ENCODE peak calls at places on chromosomes 1 and 21, in nine cellular contexts. N, B, Q, P, V, E, C, H and I are unnamed samples.

GRCh38 chr1:9128520-9129371 is at the start of gene GPR157:
- DNase-seq in N (peak), B (peak), Q (peak), P (peak), V (peak), E (no peak), C (peak), H (peak), I (peak)

GRCh38 chr1:12001996-12002493 is 17.3 kb upstream of the MIIP start:
- DNase-seq in N (peak), B (no peak), Q (no peak), P (no peak), V (no peak), E (no peak), C (peak), H (no peak), I (no peak)

GRCh38 chr1:8091691-8092090 is 65.6 kb upstream of the ERRFI1 start:
- DNase-seq in N (no peak), B (no peak), Q (no peak), P (no peak), V (no peak), E (no peak), C (no peak), H (no peak), I (no peak)

GRCh38 chr1:116126281-116126680 is 15.1 kb downstream of the MAB21L3 start:
- DNase-seq in N (no peak), B (no peak), Q (no peak), P (no peak), V (no peak), E (no peak), C (no peak), H (no peak), I (no peak)

GRCh38 chr1:234997201-234998173 is 131.2 kb downstream of the TOMM20 start:
- DNase-seq in N (peak), B (no peak), Q (peak), P (peak), V (no peak), E (peak), C (peak), H (no peak), I (no peak)

GRCh38 chr1:54796902-54797301 is 4.2 kb downstream of the TTC22 start:
- DNase-seq in N (no peak), B (no peak), Q (no peak), P (no peak), V (no peak), E (no peak), C (no peak), H (no peak), I (no peak)

GRCh38 chr1:94942171-94943128 is 15.5 kb upstream of the CNN3 start:
- DNase-seq in N (no peak), B (no peak), Q (no peak), P (no peak), V (no peak), E (no peak), C (no peak), H (no peak), I (no peak)

GRCh38 chr1:205588691-205589445 is 42.9 kb downstream of the ELK4 start:
- DNase-seq in N (peak), B (peak), Q (no peak), P (no peak), V (no peak), E (no peak), C (no peak), H (no peak), I (no peak)

GRCh38 chr1:218401896-218402770 is 57.0 kb downstream of the TGFB2 start:
- DNase-seq in N (no peak), B (no peak), Q (no peak), P (no peak), V (no peak), E (no peak), C (no peak), H (no peak), I (no peak)

GRCh38 chr1:96313216-96313615 is 408.4 kb upstream of the PTBP2 start:
- DNase-seq in N (peak), B (no peak), Q (no peak), P (no peak), V (no peak), E (peak), C (no peak), H (no peak), I (no peak)

GRCh38 chr1:47533176-47534039 is 95.6 kb downstream of the FOXD2 start:
- DNase-seq in N (peak), B (no peak), Q (no peak), P (peak), V (no peak), E (peak), C (peak), H (no peak), I (no peak)

GRCh38 chr1:94707321-94708298 is 112.5 kb upstream of the SLC44A3 start:
- DNase-seq in N (peak), B (no peak), Q (peak), P (peak), V (no peak), E (no peak), C (peak), H (no peak), I (no peak)

GRCh38 chr1:112852276-112852675 is 103.7 kb downstream of the SLC16A1 start:
- DNase-seq in N (no peak), B (no peak), Q (no peak), P (no peak), V (no peak), E (no peak), C (no peak), H (no peak), I (no peak)

GRCh38 chr1:234676103-234676594 is 66.2 kb upstream of the IRF2BP2 start:
- DNase-seq in N (peak), B (peak), Q (no peak), P (peak), V (peak), E (no peak), C (peak), H (peak), I (peak)

GRCh38 chr1:149844096-149844495 is 55.3 kb upstream of the BOLA1 start:
- DNase-seq in N (peak), B (peak), Q (no peak), P (no peak), V (no peak), E (no peak), C (no peak), H (peak), I (no peak)

GRCh38 chr21:32256873-32257620 is 21.8 kb downstream of the MIS18A start:
- DNase-seq in N (peak), B (no peak), Q (no peak), P (peak), V (no peak), E (peak), C (peak), H (no peak), I (no peak)

GRCh38 chr1:31765041-31765467 is 914 bp upstream of the ADGRB2 start:
- DNase-seq in N (peak), B (peak), Q (no peak), P (no peak), V (no peak), E (no peak), C (no peak), H (no peak), I (no peak)

GRCh38 chr1:201185527-201186128 is 5.0 kb upstream of the IGFN1 start:
- DNase-seq in N (no peak), B (no peak), Q (no peak), P (no peak), V (no peak), E (no peak), C (no peak), H (no peak), I (no peak)

GRCh38 chr1:163381487-163382184 is 59.9 kb downstream of the NUF2 start:
- DNase-seq in N (no peak), B (no peak), Q (peak), P (no peak), V (no peak), E (no peak), C (no peak), H (no peak), I (no peak)

GRCh38 chr21:42640486-42640885 is 12.9 kb upstream of the PDE9A start:
- DNase-seq in N (no peak), B (peak), Q (no peak), P (peak), V (no peak), E (no peak), C (no peak), H (no peak), I (no peak)

GRCh38 chr1:77948841-77949424 is 29.9 kb downstream of the FUBP1 start:
- DNase-seq in N (peak), B (no peak), Q (no peak), P (no peak), V (no peak), E (peak), C (no peak), H (no peak), I (no peak)

GRCh38 chr1:174224641-174225040 is 65.3 kb downstream of the RABGAP1L start:
- DNase-seq in N (no peak), B (no peak), Q (no peak), P (no peak), V (no peak), E (no peak), C (no peak), H (no peak), I (no peak)

GRCh38 chr1:205455581-205456382 is at the start of gene BLACAT1:
- DNase-seq in N (no peak), B (no peak), Q (no peak), P (no peak), V (no peak), E (no peak), C (no peak), H (no peak), I (no peak)

GRCh38 chr1:7221823-7222462 is 436.7 kb downstream of the CAMTA1 start:
- DNase-seq in N (peak), B (no peak), Q (no peak), P (no peak), V (no peak), E (no peak), C (no peak), H (no peak), I (no peak)

GRCh38 chr1:232978091-232978634 is 27.8 kb downstream of the NTPCR start:
- DNase-seq in N (no peak), B (peak), Q (no peak), P (no peak), V (no peak), E (no peak), C (no peak), H (no peak), I (no peak)

GRCh38 chr1:214990619-214991018 is 91.9 kb upstream of the KCNK2 start:
- DNase-seq in N (peak), B (no peak), Q (no peak), P (no peak), V (no peak), E (peak), C (no peak), H (no peak), I (no peak)

GRCh38 chr1:61853545-61853944 is 111.3 kb downstream of the PATJ start:
- DNase-seq in N (peak), B (no peak), Q (no peak), P (no peak), V (no peak), E (peak), C (no peak), H (no peak), I (no peak)

GRCh38 chr1:1075148-1075935 is 1.2 kb upstream of the RNF223 start:
- DNase-seq in N (no peak), B (no peak), Q (no peak), P (no peak), V (no peak), E (no peak), C (peak), H (peak), I (no peak)

GRCh38 chr21:34762761-34763160 is 94.0 kb downstream of the CLIC6 start:
- DNase-seq in N (peak), B (no peak), Q (no peak), P (no peak), V (no peak), E (peak), C (no peak), H (no peak), I (no peak)

GRCh38 chr1:47225430-47226100 is 6.5 kb downstream of the TAL1 start:
- DNase-seq in N (peak), B (no peak), Q (no peak), P (no peak), V (no peak), E (no peak), C (no peak), H (no peak), I (no peak)

GRCh38 chr1:52633291-52633754 is 355 bp downstream of the SHISAL2A start:
- DNase-seq in N (peak), B (no peak), Q (no peak), P (no peak), V (peak), E (no peak), C (no peak), H (peak), I (peak)

GRCh38 chr21:42655797-42656770 is 2.7 kb downstream of the PDE9A start:
- DNase-seq in N (no peak), B (no peak), Q (no peak), P (no peak), V (no peak), E (no peak), C (no peak), H (peak), I (no peak)

DNA sequence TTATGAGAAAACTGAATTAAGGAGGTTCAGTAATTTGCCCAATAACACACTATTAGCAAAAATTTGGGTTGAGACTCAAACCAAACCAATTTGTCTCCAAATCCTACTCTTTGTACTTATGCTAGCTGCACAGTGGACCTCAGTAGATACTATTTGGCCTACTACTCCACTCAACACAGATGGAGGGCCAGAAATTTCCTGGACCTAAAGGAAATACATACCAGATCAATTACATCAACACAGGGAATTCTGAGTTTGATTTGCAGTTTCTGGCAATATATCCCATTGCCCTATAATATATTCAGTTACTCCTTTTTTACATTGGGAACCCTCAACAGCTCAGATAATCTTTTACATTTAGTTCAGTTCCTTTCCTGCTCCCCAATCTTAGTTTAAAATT is 317.5 kb upstream of the ESRRG start:
- DNase-seq in N (no peak), B (no peak), Q (no peak), P (no peak), V (no peak), E (no peak), C (no peak), H (no peak), I (no peak)
- H3K4me3 ChIP-seq in N (no peak), B (no peak), Q (no peak), P (no peak), V (no peak), E (no peak), C (no peak), H (no peak), I (no peak)

GRCh38 chr1:150869683-150870082 is 6.7 kb downstream of the ARNT start:
- DNase-seq in N (peak), B (no peak), Q (no peak), P (no peak), V (no peak), E (no peak), C (no peak), H (no peak), I (no peak)

DNA sequence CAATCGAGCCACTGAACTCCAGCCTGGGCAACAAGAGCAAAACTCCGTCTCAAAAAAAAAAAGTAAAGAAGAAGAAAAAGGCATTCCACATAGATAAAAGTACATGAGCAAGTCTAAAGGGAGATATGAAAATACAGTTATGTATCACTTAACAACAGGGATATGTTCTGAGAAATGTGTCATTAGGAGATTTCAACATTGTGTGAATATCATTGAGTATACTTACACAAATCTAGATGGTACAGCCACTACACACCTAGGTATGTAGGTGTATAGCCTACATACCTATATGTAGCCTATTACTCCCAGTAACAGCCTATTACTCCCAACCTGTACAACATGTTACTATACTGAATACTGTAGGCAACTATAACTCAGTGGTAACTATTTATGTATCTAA is 12.6 kb downstream of the ARNT start:
- DNase-seq in N (no peak), B (no peak), Q (no peak), P (no peak), V (no peak), E (no peak), C (no peak), H (no peak), I (no peak)
- H3K4me3 ChIP-seq in N (no peak), B (no peak), Q (no peak), P (no peak), V (no peak), E (no peak), C (no peak), H (no peak), I (no peak)

DNA sequence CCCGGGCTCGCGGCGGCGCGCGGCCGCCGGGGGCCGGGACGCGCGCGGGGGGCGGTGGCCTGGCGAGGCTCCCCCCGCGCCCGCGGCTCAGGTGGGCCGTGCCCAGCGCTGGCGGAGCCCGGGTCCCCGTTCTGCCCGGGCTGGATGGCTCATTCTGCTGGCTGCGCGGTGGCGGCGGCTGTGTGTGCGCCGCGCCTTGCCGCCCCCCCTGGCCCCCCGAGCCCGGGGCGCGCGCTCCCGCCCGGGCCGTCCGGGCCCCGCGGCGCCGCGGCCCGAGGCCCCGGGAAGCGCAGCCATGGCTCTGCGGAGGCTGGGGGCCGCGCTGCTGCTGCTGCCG is at the start of gene EPHB2:
- DNase-seq in N (peak), B (no peak), Q (no peak), P (peak), V (no peak), E (no peak), C (peak), H (no peak), I (no peak)
- H3K4me3 ChIP-seq in N (peak), B (peak), Q (peak), P (peak), V (no peak), E (peak), C (peak), H (no peak), I (peak)

DNA sequence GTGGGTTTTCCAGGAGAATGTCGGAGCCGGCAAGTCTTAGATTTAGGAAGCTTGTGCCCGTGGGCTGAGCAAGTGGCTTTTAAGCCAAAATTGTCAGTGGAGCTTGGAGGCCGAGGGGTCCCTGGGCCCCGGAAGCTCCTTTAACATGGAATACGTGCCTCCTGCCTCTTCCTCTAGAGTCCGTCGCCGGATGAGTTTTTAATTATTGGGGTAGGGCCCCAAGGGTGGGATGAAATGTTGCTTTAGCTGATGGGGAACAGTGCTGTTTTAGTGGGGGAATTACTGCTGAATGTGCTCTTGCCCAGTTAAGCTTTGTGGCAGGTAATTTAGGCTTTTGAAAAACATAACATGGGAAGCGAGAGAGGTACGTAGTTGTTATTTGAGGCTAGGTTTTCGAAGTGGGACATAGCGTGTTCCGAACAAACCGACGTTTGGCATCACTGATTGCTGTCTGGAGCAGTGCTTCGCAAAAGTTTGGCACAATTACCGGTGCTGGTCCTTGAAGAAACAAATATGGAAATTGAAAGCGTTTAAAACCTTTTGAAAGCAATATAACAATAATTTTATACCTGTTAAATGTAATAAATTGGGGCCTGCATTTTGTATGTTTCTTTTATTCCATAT is 809 bp downstream of the RPL5 start:
- DNase-seq in N (peak), B (no peak), Q (no peak), P (peak), V (peak), E (no peak), C (no peak), H (no peak), I (no peak)
- H3K4me3 ChIP-seq in N (peak), B (peak), Q (peak), P (peak), V (peak), E (peak), C (peak), H (peak), I (peak)

DNA sequence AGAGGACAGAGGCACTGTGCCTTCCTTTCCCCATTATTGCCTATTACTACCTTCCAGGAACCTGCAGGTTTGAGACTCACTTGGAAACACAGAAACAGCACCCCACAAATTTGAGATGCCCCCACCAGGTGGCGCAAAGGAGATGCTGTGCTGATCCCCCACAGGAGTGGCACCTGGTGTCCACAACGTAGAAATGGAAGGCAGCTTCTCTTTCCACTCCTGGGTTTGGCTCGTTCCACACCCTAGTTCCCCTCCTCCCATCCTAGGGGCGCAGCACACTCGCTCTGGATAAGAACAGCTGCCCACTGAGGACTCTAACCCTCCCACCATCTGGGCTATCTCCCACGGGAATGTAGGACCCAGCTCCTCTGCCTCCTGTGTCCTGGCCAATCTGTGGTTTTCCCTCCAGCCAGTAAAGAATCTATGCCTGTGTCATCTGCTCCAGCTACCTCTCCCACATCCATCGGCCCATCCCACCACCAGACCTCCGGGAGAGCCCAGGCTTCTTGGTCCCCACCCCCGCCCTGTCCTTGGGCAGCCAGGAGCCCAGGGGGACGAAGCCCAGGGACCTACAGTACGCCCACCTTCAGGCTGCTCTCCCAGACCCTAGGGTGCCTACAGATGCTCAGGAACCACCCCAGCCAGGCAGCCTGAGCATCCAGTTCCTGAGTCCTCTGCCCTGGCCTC is 663 bp downstream of the THBS3 start:
- DNase-seq in N (peak), B (peak), Q (no peak), P (peak), V (peak), E (peak), C (peak), H (peak), I (peak)
- H3K4me3 ChIP-seq in N (peak), B (no peak), Q (no peak), P (peak), V (no peak), E (peak), C (peak), H (no peak), I (no peak)

GRCh38 chr1:209768354-209768774 is 12.5 kb downstream of the TRAF3IP3 start:
- DNase-seq in N (no peak), B (peak), Q (no peak), P (no peak), V (peak), E (no peak), C (no peak), H (peak), I (peak)
- H3K4me3 ChIP-seq in N (no peak), B (peak), Q (no peak), P (no peak), V (peak), E (no peak), C (no peak), H (peak), I (peak)

DNA sequence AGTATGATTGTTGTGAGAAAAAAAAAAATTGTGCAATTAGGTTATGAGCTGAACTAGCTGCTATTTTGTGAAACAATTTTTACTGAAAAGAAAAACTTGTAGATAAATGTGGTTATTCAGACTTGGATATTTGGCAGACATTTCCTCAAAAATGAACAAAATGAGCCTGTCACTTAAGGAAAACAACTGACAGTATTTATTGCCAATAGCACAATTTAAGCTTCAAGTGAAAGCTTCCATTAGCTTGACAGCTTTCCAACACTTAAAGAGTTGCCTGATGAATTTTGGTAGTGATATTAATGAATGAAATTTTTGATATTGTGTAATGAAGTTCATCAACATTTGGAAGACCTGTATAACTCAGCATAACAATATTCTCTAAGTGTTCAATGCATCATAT is 116.1 kb upstream of the RGS1 start:
- DNase-seq in N (no peak), B (no peak), Q (no peak), P (no peak), V (no peak), E (no peak), C (no peak), H (no peak), I (no peak)
- H3K4me3 ChIP-seq in N (no peak), B (no peak), Q (no peak), P (no peak), V (no peak), E (no peak), C (no peak), H (no peak), I (no peak)

GRCh38 chr1:204171751-204172178 is 5.6 kb upstream of the REN start:
- DNase-seq in N (peak), B (no peak), Q (no peak), P (no peak), V (no peak), E (no peak), C (no peak), H (no peak), I (no peak)
- H3K4me3 ChIP-seq in N (no peak), B (no peak), Q (no peak), P (no peak), V (no peak), E (no peak), C (no peak), H (no peak), I (no peak)